ENCODE peak calls at places on chromosome 2, in five cellular contexts. One of them, this sample, is unnamed.

GRCh38 chr2:196988599-196988998 is 62.1 kb upstream of the PGAP1 start:
- ATAC-seq in upper lobe of left lung: no peak
- ATAC-seq in GM12878: no peak
- ATAC-seq in K562: no peak
- ATAC-seq in HepG2: no peak
- ATAC-seq in this sample: no peak

GRCh38 chr2:232950776-232951175 is 62.3 kb downstream of the NGEF start:
- ATAC-seq in GM12878: no peak
- ATAC-seq in HepG2: no peak
- ATAC-seq in K562: no peak
- ATAC-seq in upper lobe of left lung: no peak
- ATAC-seq in this sample: no peak

GRCh38 chr2:65802298-65802942 is 370.0 kb upstream of the SPRED2 start:
- ATAC-seq in HepG2: no peak
- ATAC-seq in K562: peak
- ATAC-seq in GM12878: no peak
- ATAC-seq in upper lobe of left lung: no peak
- ATAC-seq in this sample: no peak

GRCh38 chr2:188813315-188813714 is 160.9 kb upstream of the COL3A1 start:
- ATAC-seq in upper lobe of left lung: no peak
- ATAC-seq in GM12878: no peak
- ATAC-seq in HepG2: no peak
- ATAC-seq in K562: no peak
- ATAC-seq in this sample: no peak

GRCh38 chr2:173235947-173236803 is 118.5 kb upstream of the CDCA7 start:
- ATAC-seq in HepG2: no peak
- ATAC-seq in upper lobe of left lung: peak
- ATAC-seq in GM12878: no peak
- ATAC-seq in K562: no peak
- ATAC-seq in this sample: no peak

GRCh38 chr2:177245010-177245422 is 19.5 kb downstream of the NFE2L2 start:
- ATAC-seq in GM12878: no peak
- ATAC-seq in upper lobe of left lung: no peak
- ATAC-seq in HepG2: peak
- ATAC-seq in K562: peak
- ATAC-seq in this sample: no peak

GRCh38 chr2:69372767-69373166 is 14.3 kb downstream of the GFPT1 start:
- ATAC-seq in HepG2: no peak
- ATAC-seq in GM12878: no peak
- ATAC-seq in K562: no peak
- ATAC-seq in upper lobe of left lung: no peak
- ATAC-seq in this sample: no peak

GRCh38 chr2:33391582-33392255 is 84.7 kb upstream of the RASGRP3 start:
- ATAC-seq in upper lobe of left lung: no peak
- ATAC-seq in GM12878: no peak
- ATAC-seq in HepG2: no peak
- ATAC-seq in K562: peak
- ATAC-seq in this sample: peak

GRCh38 chr2:29263886-29264285 is 148.7 kb downstream of the CLIP4 start:
- ATAC-seq in HepG2: no peak
- ATAC-seq in upper lobe of left lung: no peak
- ATAC-seq in K562: no peak
- ATAC-seq in GM12878: no peak
- ATAC-seq in this sample: no peak

GRCh38 chr2:73291093-73291460 is 2.3 kb downstream of the EGR4 start:
- ATAC-seq in HepG2: peak
- ATAC-seq in upper lobe of left lung: peak
- ATAC-seq in GM12878: peak
- ATAC-seq in K562: peak
- ATAC-seq in this sample: peak

GRCh38 chr2:220315098-220315785 is 687.8 kb downstream of the SLC4A3 start:
- ATAC-seq in HepG2: no peak
- ATAC-seq in GM12878: no peak
- ATAC-seq in K562: no peak
- ATAC-seq in upper lobe of left lung: no peak
- ATAC-seq in this sample: no peak

GRCh38 chr2:193895226-193895625 is 1700.5 kb upstream of the TMEFF2 start:
- ATAC-seq in K562: no peak
- ATAC-seq in upper lobe of left lung: no peak
- ATAC-seq in GM12878: peak
- ATAC-seq in HepG2: no peak
- ATAC-seq in this sample: no peak

GRCh38 chr2:46657042-46657504 is 177.7 kb downstream of the TMEM247 start:
- ATAC-seq in HepG2: peak
- ATAC-seq in GM12878: peak
- ATAC-seq in K562: peak
- ATAC-seq in upper lobe of left lung: peak
- ATAC-seq in this sample: peak

GRCh38 chr2:25558262-25558661 is 115.1 kb downstream of the DTNB start:
- ATAC-seq in K562: no peak
- ATAC-seq in GM12878: peak
- ATAC-seq in upper lobe of left lung: peak
- ATAC-seq in HepG2: no peak
- ATAC-seq in this sample: peak

GRCh38 chr2:149994057-149994728 is 406.6 kb upstream of the MMADHC start:
- ATAC-seq in upper lobe of left lung: no peak
- ATAC-seq in GM12878: no peak
- ATAC-seq in HepG2: no peak
- ATAC-seq in K562: no peak
- ATAC-seq in this sample: no peak

GRCh38 chr2:168208652-168209051 is 38.7 kb downstream of the STK39 start:
- ATAC-seq in K562: peak
- ATAC-seq in upper lobe of left lung: no peak
- ATAC-seq in HepG2: no peak
- ATAC-seq in GM12878: no peak
- ATAC-seq in this sample: no peak

GRCh38 chr2:147297820-147298219 is 547.0 kb upstream of the ACVR2A start:
- ATAC-seq in GM12878: peak
- ATAC-seq in HepG2: no peak
- ATAC-seq in K562: no peak
- ATAC-seq in upper lobe of left lung: no peak
- ATAC-seq in this sample: no peak

GRCh38 chr2:2855297-2855696 is 522.3 kb downstream of the EIPR1 start:
- ATAC-seq in HepG2: no peak
- ATAC-seq in upper lobe of left lung: no peak
- ATAC-seq in GM12878: no peak
- ATAC-seq in K562: no peak
- ATAC-seq in this sample: no peak

GRCh38 chr2:88100489-88100858 is 27.4 kb downstream of the FABP1 start:
- ATAC-seq in K562: no peak
- ATAC-seq in GM12878: no peak
- ATAC-seq in HepG2: peak
- ATAC-seq in upper lobe of left lung: no peak
- ATAC-seq in this sample: no peak

GRCh38 chr2:102106133-102106556 is 36.4 kb upstream of the IL1R1 start:
- ATAC-seq in K562: no peak
- ATAC-seq in upper lobe of left lung: peak
- ATAC-seq in HepG2: peak
- ATAC-seq in GM12878: peak
- ATAC-seq in this sample: no peak

GRCh38 chr2:84319566-84319965 is 139.5 kb downstream of the SUCLG1 start:
- ATAC-seq in HepG2: no peak
- ATAC-seq in K562: no peak
- ATAC-seq in GM12878: no peak
- ATAC-seq in upper lobe of left lung: no peak
- ATAC-seq in this sample: no peak

GRCh38 chr2:84327645-84328249 is 131.3 kb downstream of the SUCLG1 start:
- ATAC-seq in HepG2: no peak
- ATAC-seq in GM12878: no peak
- ATAC-seq in upper lobe of left lung: no peak
- ATAC-seq in K562: no peak
- ATAC-seq in this sample: no peak

GRCh38 chr2:84323890-84324289 is 135.2 kb downstream of the SUCLG1 start:
- ATAC-seq in K562: no peak
- ATAC-seq in upper lobe of left lung: no peak
- ATAC-seq in HepG2: no peak
- ATAC-seq in GM12878: no peak
- ATAC-seq in this sample: no peak
- TF ChIP-seq EP300 in K562: no peak
- TF ChIP-seq EP300 in upper lobe of left lung: no peak
- TF ChIP-seq EP300 in HepG2: no peak
- TF ChIP-seq EP300 in GM12878: no peak
- TF ChIP-seq EP300 in this sample: no peak

GRCh38 chr2:18404708-18405107 is 155.7 kb downstream of the RDH14 start:
- ATAC-seq in HepG2: peak
- ATAC-seq in GM12878: peak
- ATAC-seq in upper lobe of left lung: no peak
- ATAC-seq in K562: peak
- ATAC-seq in this sample: no peak
- TF ChIP-seq CTCF in HepG2: peak
- TF ChIP-seq CTCF in GM12878: no peak
- TF ChIP-seq CTCF in upper lobe of left lung: no peak
- TF ChIP-seq CTCF in K562: peak
- TF ChIP-seq CTCF in this sample: no peak

DNA sequence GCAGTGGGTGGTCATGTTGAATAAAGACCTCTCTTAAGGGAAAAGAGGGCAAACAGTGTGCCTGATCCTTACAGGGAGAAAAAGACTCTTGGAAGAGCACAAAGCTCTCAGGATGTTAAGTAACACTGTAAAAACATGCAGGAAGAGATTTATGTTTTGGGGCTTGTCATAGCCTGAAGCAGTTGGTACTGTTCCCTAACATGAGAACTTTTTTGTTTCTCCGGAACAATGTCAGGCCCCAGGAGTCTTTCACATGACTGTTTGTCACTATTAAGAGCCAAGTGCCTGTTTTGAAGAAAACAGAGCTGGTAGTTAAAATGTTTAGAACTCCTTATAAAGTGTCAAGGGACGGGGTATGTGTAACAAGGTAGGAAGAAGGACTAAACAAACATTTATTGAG is 83.7 kb upstream of the B3GNT2 start:
- ATAC-seq in K562: no peak
- ATAC-seq in GM12878: no peak
- ATAC-seq in HepG2: no peak
- ATAC-seq in upper lobe of left lung: no peak
- ATAC-seq in this sample: no peak
- TF ChIP-seq POLR2AphosphoS5 in K562: no peak
- TF ChIP-seq POLR2AphosphoS5 in GM12878: no peak
- TF ChIP-seq POLR2AphosphoS5 in HepG2: no peak
- TF ChIP-seq POLR2AphosphoS5 in upper lobe of left lung: no peak
- TF ChIP-seq POLR2AphosphoS5 in this sample: no peak

DNA sequence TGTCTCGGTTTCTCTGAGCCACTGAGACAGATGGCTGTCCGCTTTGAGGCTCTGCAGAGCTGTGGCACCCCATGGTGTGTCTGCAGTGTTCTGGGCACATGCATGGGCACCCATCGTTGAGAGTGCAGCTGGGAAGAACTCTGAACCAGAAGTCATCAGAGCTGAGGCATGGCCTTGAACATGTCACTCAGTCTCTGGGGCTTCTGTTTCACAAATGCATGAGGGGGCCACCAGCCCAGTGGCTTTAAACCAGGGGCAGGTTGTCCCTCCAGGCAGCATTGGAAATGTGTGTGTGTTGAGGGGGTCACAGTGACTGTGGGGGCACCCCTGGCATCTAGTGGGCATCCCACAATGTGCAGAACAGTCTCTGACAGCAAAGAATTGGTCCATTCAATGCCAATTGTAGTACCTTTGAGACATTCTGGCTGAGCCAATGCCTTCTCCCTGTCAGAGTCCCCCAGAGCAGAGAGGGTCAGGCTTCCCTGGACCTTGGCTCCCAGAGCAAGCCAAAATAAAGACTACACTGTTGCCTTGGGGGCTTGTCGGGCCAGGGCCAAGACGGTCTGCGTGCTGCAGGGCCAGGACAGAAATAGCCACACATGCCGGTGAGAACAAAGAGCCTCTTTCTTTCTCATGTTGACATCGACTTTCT is 9.3 kb upstream of the PSMD1 start:
- ATAC-seq in HepG2: peak
- ATAC-seq in K562: no peak
- ATAC-seq in upper lobe of left lung: no peak
- ATAC-seq in GM12878: no peak
- ATAC-seq in this sample: no peak
- TF ChIP-seq EP300 in HepG2: peak
- TF ChIP-seq EP300 in K562: no peak
- TF ChIP-seq EP300 in upper lobe of left lung: no peak
- TF ChIP-seq EP300 in GM12878: no peak
- TF ChIP-seq EP300 in this sample: no peak

This sample was measured in gastroesophageal sphincter.